ENCODE peak calls at places on chromosome 21, in ten cellular contexts. L, B, N, I, G, J, T, Q, F and R are unnamed samples.
A peak's percentile ranks its signal among the peaks of the same experiment; 100 is the strongest.

GRCh38 chr21:35226960-35227741 is 178.0 kb upstream of the RUNX1 start:
- DNase-seq in B (no peak), I (no peak), G (no peak), N (no peak), F (no peak), Q (no peak), T (no peak), L (peak; percentile 25), J (no peak), R (no peak)

GRCh38 chr21:40176732-40177131 is 309.5 kb downstream of the PCP4 start:
- DNase-seq in G (no peak), N (peak; percentile 6), Q (no peak), F (no peak), L (no peak), J (no peak), I (no peak), T (no peak), B (no peak), R (no peak)

GRCh38 chr21:35223480-35224156 is 174.5 kb upstream of the RUNX1 start:
- DNase-seq in B (no peak), G (no peak), F (no peak), Q (no peak), T (no peak), J (no peak), N (no peak), L (no peak), I (no peak), R (no peak)

GRCh38 chr21:22554690-22555316 is 1556.6 kb downstream of the NCAM2 start:
- DNase-seq in F (no peak), B (no peak), J (no peak), Q (no peak), N (no peak), T (no peak), L (no peak), I (no peak), G (no peak), R (no peak)

GRCh38 chr21:39367783-39368182 is 18.9 kb upstream of the HMGN1 start:
- DNase-seq in L (no peak), Q (no peak), B (no peak), N (no peak), F (no peak), J (no peak), T (no peak), I (no peak), G (no peak), R (no peak)

GRCh38 chr21:31781737-31782136 is 49.8 kb upstream of the SCAF4 start:
- DNase-seq in T (peak; percentile 5), B (peak; percentile 13), I (peak; percentile 27), N (no peak), L (no peak), G (no peak), F (peak; percentile 85), Q (peak; percentile 37), J (no peak), R (peak; percentile 4)

GRCh38 chr21:46295177-46295711 is 9.1 kb downstream of the YBEY start:
- DNase-seq in N (peak; percentile 28), F (no peak), G (no peak), J (no peak), I (peak; percentile 46), B (peak; percentile 78), L (no peak), Q (peak; percentile 73), T (no peak), R (peak; percentile 31)

GRCh38 chr21:39317134-39318090 is 4.0 kb upstream of the BRWD1 start:
- DNase-seq in T (no peak), L (no peak), Q (no peak), J (no peak), I (no peak), F (no peak), G (no peak), N (no peak), B (no peak), R (no peak)

GRCh38 chr21:28513450-28513849 is 479.2 kb downstream of the LTN1 start:
- DNase-seq in J (no peak), G (no peak), T (no peak), N (no peak), I (no peak), Q (no peak), F (no peak), B (peak; percentile 29), L (no peak), R (no peak)

GRCh38 chr21:28518620-28519019 is 474.1 kb downstream of the LTN1 start:
- DNase-seq in J (no peak), G (no peak), L (no peak), T (no peak), I (no peak), N (no peak), B (no peak), Q (no peak), F (no peak), R (no peak)

GRCh38 chr21:28521932-28522826 is 470.5 kb downstream of the LTN1 start:
- DNase-seq in L (no peak), J (peak; percentile 17), G (no peak), F (no peak), Q (peak; percentile 74), N (peak; percentile 33), B (no peak), T (no peak), I (peak; percentile 47), R (peak; percentile 57)

GRCh38 chr21:28516011-28516410 is 476.7 kb downstream of the LTN1 start:
- DNase-seq in F (no peak), N (no peak), G (no peak), J (no peak), Q (no peak), L (no peak), B (no peak), I (no peak), T (no peak), R (no peak)

DNA sequence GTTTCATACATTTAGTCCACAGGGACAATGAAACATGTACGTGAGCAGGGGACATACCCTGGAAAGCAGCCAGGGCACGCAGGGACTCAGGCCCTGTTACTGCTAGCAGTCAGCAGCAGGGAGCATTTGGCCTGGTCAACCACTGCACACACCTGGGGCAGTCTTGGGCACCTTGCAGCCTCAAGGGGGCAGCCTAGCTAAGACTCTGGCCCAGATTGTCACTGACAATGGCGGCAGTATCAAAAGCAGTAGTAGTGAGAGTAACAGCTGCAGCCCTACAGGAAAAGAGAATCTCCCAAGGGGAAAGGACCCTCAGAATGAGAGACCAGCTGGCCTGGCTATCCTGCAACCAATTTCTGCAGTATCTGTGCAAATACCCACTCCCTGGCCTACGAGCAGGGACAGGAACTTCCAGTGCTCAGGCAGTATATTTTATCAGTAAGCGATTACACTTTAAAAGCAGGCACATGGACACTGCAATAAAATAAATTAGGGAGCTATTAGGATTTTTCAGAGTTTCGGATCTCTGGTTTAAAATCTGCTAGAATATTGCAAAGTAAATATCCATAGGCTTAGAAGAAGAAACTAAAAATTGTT is 475.6 kb downstream of the LTN1 start:
- DNase-seq in Q (no peak), T (peak; percentile 62), L (peak; percentile 69), G (no peak), F (peak; percentile 33), B (peak; percentile 26), N (peak; percentile 90), I (peak; percentile 22), J (peak; percentile 75), R (no peak)
- TF ChIP-seq CTCF in Q (peak; percentile 49), T (peak; percentile 61), L (peak; percentile 84), G (peak; percentile 32), F (peak; percentile 47), B (peak; percentile 52), N (peak; percentile 80), I (peak; percentile 89), J (peak; percentile 52), R (peak; percentile 67)

DNA sequence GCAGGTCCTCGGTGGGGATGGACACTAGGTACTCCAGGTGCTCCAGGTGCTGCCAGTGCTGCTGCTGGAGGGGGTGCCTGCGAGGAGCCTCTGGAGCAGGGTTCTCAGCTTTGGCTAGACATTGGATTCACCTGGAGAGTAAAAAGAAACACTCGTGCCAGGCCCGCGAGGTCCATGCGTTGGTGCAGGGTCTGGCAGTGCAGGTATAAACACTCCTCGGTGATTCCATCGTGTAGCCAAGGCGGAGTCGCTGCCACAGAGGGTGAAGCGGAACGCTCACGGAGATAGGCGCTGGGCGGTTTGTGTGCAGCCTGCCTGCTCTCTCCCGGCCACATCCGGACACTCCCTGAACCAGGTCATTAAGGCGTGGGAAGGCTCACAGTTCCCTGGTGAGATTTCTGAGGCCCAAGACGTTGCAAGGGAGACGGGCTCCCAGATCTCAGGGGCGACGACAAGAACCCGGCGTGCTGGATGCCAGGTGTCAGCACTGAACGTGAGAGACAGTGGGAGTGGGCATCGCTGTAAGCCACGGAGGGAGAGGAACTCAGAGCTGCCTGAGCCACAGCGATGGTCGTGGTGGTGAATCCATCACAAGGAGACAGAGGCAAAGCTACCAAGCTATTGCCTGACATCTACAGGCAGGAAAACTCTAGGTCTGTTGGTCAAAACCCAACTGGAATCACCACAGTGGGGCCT is 17.2 kb upstream of the SUMO3 start:
- DNase-seq in G (no peak), I (no peak), N (no peak), L (no peak), Q (no peak), T (no peak), J (peak; percentile 11), F (no peak), B (no peak), R (no peak)
- TF ChIP-seq CTCF in G (no peak), I (no peak), N (no peak), L (no peak), Q (no peak), T (no peak), J (no peak), F (no peak), B (no peak), R (no peak)

GRCh38 chr21:42367379-42368165 is 1.2 kb upstream of the TFF1 start:
- DNase-seq in B (no peak), F (no peak), G (no peak), N (no peak), J (no peak), I (no peak), L (no peak), Q (no peak), T (no peak), R (no peak)
- TF ChIP-seq CTCF in B (no peak), F (no peak), G (no peak), N (no peak), J (no peak), I (no peak), L (no peak), Q (no peak), T (no peak), R (no peak)

GRCh38 chr21:34222031-34222335 is 141.8 kb upstream of the KCNE2 start:
- DNase-seq in J (no peak), B (no peak), N (no peak), F (no peak), Q (no peak), L (no peak), I (no peak), T (no peak), G (no peak), R (no peak)

GRCh38 chr21:34223376-34223775 is 140.4 kb upstream of the KCNE2 start:
- DNase-seq in I (no peak), B (no peak), L (no peak), Q (no peak), T (no peak), J (no peak), N (no peak), F (no peak), G (no peak), R (no peak)

GRCh38 chr21:34219334-34220020 is 144.3 kb upstream of the KCNE2 start:
- DNase-seq in F (no peak), I (no peak), J (no peak), Q (no peak), T (no peak), N (no peak), B (peak; percentile 10), L (no peak), G (no peak), R (no peak)

GRCh38 chr21:34220556-34221195 is 143.1 kb upstream of the KCNE2 start:
- DNase-seq in N (no peak), I (no peak), B (no peak), L (no peak), T (no peak), J (no peak), Q (no peak), G (no peak), F (no peak), R (no peak)

GRCh38 chr21:34221331-34222030 is 142.3 kb upstream of the KCNE2 start:
- DNase-seq in B (no peak), L (no peak), G (no peak), F (no peak), N (no peak), J (no peak), I (no peak), Q (no peak), T (no peak), R (no peak)
- TF ChIP-seq CTCF in B (no peak), L (no peak), G (no peak), F (no peak), N (no peak), J (no peak), I (no peak), Q (no peak), T (no peak), R (no peak)